ENCODE peak calls at places on chromosomes 16 and 17, in nine cellular contexts. One of them, this sample, is unnamed.

GRCh38 chr16:74271879-74272278 is 24.7 kb upstream of the PSMD7 start:
- DNase-seq in HepG2: no peak
- DNase-seq in PC-9: no peak
- DNase-seq in pancreas: no peak
- DNase-seq in mammary epithelial cell: no peak
- DNase-seq in tibial nerve: no peak
- DNase-seq in right cardiac atrium: no peak
- DNase-seq in A549: no peak
- DNase-seq in AG04450: no peak
- DNase-seq in this sample: no peak

GRCh38 chr16:72560617-72561016 is 388.7 kb upstream of the PMFBP1 start:
- DNase-seq in tibial nerve: no peak
- DNase-seq in HepG2: peak; percentile 53
- DNase-seq in A549: no peak
- DNase-seq in pancreas: no peak
- DNase-seq in right cardiac atrium: no peak
- DNase-seq in PC-9: no peak
- DNase-seq in AG04450: no peak
- DNase-seq in mammary epithelial cell: no peak
- DNase-seq in this sample: no peak

GRCh38 chr16:57260294-57260929 is 15.4 kb downstream of the ARL2BP start:
- DNase-seq in tibial nerve: no peak
- DNase-seq in PC-9: peak; percentile 63
- DNase-seq in right cardiac atrium: no peak
- DNase-seq in AG04450: peak; percentile 50
- DNase-seq in mammary epithelial cell: peak; percentile 84
- DNase-seq in HepG2: no peak
- DNase-seq in A549: no peak
- DNase-seq in pancreas: no peak
- DNase-seq in this sample: peak; percentile 65

GRCh38 chr17:5618511-5618910 is 34.2 kb upstream of the NLRP1 start:
- DNase-seq in pancreas: no peak
- DNase-seq in A549: peak; percentile 12
- DNase-seq in PC-9: no peak
- DNase-seq in mammary epithelial cell: no peak
- DNase-seq in AG04450: no peak
- DNase-seq in HepG2: no peak
- DNase-seq in right cardiac atrium: no peak
- DNase-seq in tibial nerve: no peak
- DNase-seq in this sample: peak; percentile 55

GRCh38 chr17:68612923-68613292 is 11.7 kb upstream of the FAM20A start:
- DNase-seq in A549: no peak
- DNase-seq in mammary epithelial cell: no peak
- DNase-seq in right cardiac atrium: no peak
- DNase-seq in PC-9: no peak
- DNase-seq in HepG2: no peak
- DNase-seq in pancreas: no peak
- DNase-seq in tibial nerve: no peak
- DNase-seq in AG04450: no peak
- DNase-seq in this sample: peak; percentile 35

GRCh38 chr17:728911-729310 is 3.5 kb upstream of the TLCD3A start:
- DNase-seq in right cardiac atrium: no peak
- DNase-seq in PC-9: no peak
- DNase-seq in tibial nerve: no peak
- DNase-seq in HepG2: no peak
- DNase-seq in pancreas: no peak
- DNase-seq in A549: no peak
- DNase-seq in AG04450: no peak
- DNase-seq in mammary epithelial cell: peak; percentile 98
- DNase-seq in this sample: peak; percentile 61

GRCh38 chr17:28141783-28142182 is 99.3 kb downstream of the NLK start:
- DNase-seq in mammary epithelial cell: no peak
- DNase-seq in AG04450: no peak
- DNase-seq in pancreas: no peak
- DNase-seq in right cardiac atrium: no peak
- DNase-seq in A549: no peak
- DNase-seq in PC-9: no peak
- DNase-seq in HepG2: no peak
- DNase-seq in tibial nerve: no peak
- DNase-seq in this sample: no peak

GRCh38 chr17:17024778-17025300 is 17.4 kb upstream of the MPRIP start:
- DNase-seq in mammary epithelial cell: no peak
- DNase-seq in right cardiac atrium: peak; percentile 85
- DNase-seq in PC-9: no peak
- DNase-seq in A549: no peak
- DNase-seq in HepG2: no peak
- DNase-seq in pancreas: no peak
- DNase-seq in AG04450: no peak
- DNase-seq in tibial nerve: no peak
- DNase-seq in this sample: no peak

GRCh38 chr16:81495321-81496234 is 51.0 kb downstream of the CMIP start:
- DNase-seq in HepG2: no peak
- DNase-seq in pancreas: peak; percentile 76
- DNase-seq in mammary epithelial cell: no peak
- DNase-seq in AG04450: no peak
- DNase-seq in PC-9: no peak
- DNase-seq in A549: no peak
- DNase-seq in tibial nerve: no peak
- DNase-seq in right cardiac atrium: peak; percentile 81
- DNase-seq in this sample: no peak

GRCh38 chr16:13936596-13937081 is 16.7 kb downstream of the ERCC4 start:
- DNase-seq in HepG2: peak; percentile 36
- DNase-seq in pancreas: peak; percentile 64
- DNase-seq in tibial nerve: peak; percentile 55
- DNase-seq in PC-9: peak; percentile 48
- DNase-seq in A549: peak; percentile 78
- DNase-seq in AG04450: no peak
- DNase-seq in mammary epithelial cell: peak; percentile 48
- DNase-seq in right cardiac atrium: no peak
- DNase-seq in this sample: peak; percentile 16

GRCh38 chr17:33267279-33267790 is 25.8 kb downstream of the ASIC2 start:
- DNase-seq in AG04450: peak; percentile 57
- DNase-seq in PC-9: peak; percentile 50
- DNase-seq in right cardiac atrium: no peak
- DNase-seq in A549: peak; percentile 71
- DNase-seq in tibial nerve: no peak
- DNase-seq in mammary epithelial cell: peak; percentile 94
- DNase-seq in HepG2: no peak
- DNase-seq in pancreas: no peak
- DNase-seq in this sample: peak; percentile 84

GRCh38 chr16:81513204-81514040 is 68.8 kb downstream of the CMIP start:
- DNase-seq in mammary epithelial cell: no peak
- DNase-seq in HepG2: peak; percentile 90
- DNase-seq in right cardiac atrium: peak; percentile 91
- DNase-seq in AG04450: no peak
- DNase-seq in tibial nerve: peak; percentile 49
- DNase-seq in PC-9: peak; percentile 89
- DNase-seq in pancreas: no peak
- DNase-seq in A549: peak; percentile 68
- DNase-seq in this sample: no peak

GRCh38 chr17:3754458-3755334 is 31.0 kb downstream of the HASPIN start:
- DNase-seq in PC-9: peak; percentile 94
- DNase-seq in mammary epithelial cell: peak; percentile 96
- DNase-seq in right cardiac atrium: no peak
- DNase-seq in HepG2: no peak
- DNase-seq in pancreas: peak; percentile 100
- DNase-seq in tibial nerve: no peak
- DNase-seq in AG04450: no peak
- DNase-seq in A549: peak; percentile 58
- DNase-seq in this sample: peak; percentile 93

GRCh38 chr17:39666601-39667261 is 1.5 kb upstream of the PNMT start:
- DNase-seq in right cardiac atrium: peak; percentile 91
- DNase-seq in AG04450: no peak
- DNase-seq in pancreas: no peak
- DNase-seq in HepG2: no peak
- DNase-seq in A549: peak; percentile 35
- DNase-seq in PC-9: no peak
- DNase-seq in tibial nerve: no peak
- DNase-seq in mammary epithelial cell: no peak
- DNase-seq in this sample: no peak

GRCh38 chr16:22014271-22014873 is 6.5 kb downstream of the MOSMO start:
- DNase-seq in HepG2: no peak
- DNase-seq in PC-9: no peak
- DNase-seq in mammary epithelial cell: no peak
- DNase-seq in AG04450: no peak
- DNase-seq in right cardiac atrium: no peak
- DNase-seq in tibial nerve: no peak
- DNase-seq in A549: no peak
- DNase-seq in pancreas: no peak
- DNase-seq in this sample: no peak

DNA sequence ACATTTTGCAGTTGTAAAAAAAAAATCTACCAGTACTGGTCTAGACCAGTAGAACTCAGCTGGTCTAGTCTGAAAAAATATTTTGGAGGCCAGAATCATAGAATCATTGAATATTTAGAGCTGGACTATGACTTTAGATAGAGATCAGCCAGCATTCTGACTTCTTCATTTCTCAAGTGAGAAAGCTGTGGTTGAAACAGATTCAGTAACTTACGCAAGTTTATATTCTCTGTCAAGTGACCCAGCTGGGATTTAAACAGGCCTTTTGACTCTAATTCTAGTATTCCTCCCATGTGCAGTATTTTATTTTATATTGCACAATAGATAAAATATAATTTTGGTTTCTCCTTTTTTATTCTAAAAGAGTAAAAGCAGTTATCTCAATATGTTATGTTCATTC is 4.9 kb downstream of the TNRC6A start:
- DNase-seq in tibial nerve: no peak
- DNase-seq in PC-9: no peak
- DNase-seq in A549: no peak
- DNase-seq in mammary epithelial cell: no peak
- DNase-seq in pancreas: no peak
- DNase-seq in AG04450: peak; percentile 32
- DNase-seq in HepG2: no peak
- DNase-seq in right cardiac atrium: no peak
- DNase-seq in this sample: no peak
- H3K4me3 ChIP-seq in tibial nerve: no peak overlapping the region
- H3K4me3 ChIP-seq in PC-9: no peak overlapping the region
- H3K4me3 ChIP-seq in A549: no peak overlapping the region
- H3K4me3 ChIP-seq in mammary epithelial cell: no peak overlapping the region
- H3K4me3 ChIP-seq in pancreas: no peak overlapping the region
- H3K4me3 ChIP-seq in AG04450: no peak overlapping the region
- H3K4me3 ChIP-seq in HepG2: no peak overlapping the region
- H3K4me3 ChIP-seq in right cardiac atrium: no peak overlapping the region
- H3K4me3 ChIP-seq in this sample: no peak overlapping the region

DNA sequence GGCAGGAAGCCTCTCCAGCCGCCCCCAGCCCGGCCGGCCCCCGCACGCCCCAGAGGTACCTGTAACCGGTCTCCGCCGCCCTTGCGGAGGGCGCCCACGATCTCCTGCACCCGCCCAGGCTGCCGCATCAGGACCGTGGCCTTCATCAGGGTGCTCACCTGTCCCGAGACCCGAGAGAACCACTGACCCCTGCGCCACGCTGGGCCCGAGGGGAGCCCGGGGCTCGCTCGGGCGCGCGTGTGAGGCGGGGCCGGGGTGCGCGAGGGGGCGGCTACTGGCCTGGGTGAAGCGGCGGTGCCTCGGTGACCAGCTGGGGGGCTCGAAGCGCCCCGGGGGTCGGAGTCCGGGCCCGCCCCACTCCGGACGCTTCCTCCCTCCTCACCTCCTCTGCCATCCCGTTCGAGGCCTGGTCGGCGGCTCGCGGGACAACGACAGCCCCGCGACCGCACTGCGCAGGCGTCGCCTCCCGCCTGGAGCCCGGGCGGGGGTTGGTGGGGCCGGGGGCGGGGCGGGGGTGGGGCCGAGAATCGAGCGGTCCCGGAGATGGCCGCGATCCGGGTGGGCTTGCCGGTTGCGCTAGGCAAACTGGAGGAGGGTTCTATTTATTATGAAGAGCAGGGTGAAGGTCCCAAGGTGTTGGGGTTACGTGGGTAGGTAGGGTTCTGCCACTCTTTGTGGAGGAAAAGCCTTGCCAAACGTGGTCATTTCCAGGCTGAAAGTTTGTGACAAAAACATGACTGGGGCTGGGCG is at the start of gene NT5C3B:
- DNase-seq in pancreas: peak; percentile 87
- DNase-seq in tibial nerve: no peak
- DNase-seq in A549: peak; percentile 60
- DNase-seq in mammary epithelial cell: peak; percentile 9
- DNase-seq in PC-9: no peak
- DNase-seq in AG04450: no peak
- DNase-seq in HepG2: peak; percentile 52
- DNase-seq in right cardiac atrium: peak; percentile 89
- DNase-seq in this sample: peak; percentile 55
- H3K27ac ChIP-seq in pancreas: peak within 1 kb of the TSS; percentile 44
- H3K27ac ChIP-seq in tibial nerve: peak within 1 kb of the TSS; percentile 79
- H3K27ac ChIP-seq in A549: peak within 1 kb of the TSS; percentile 97
- H3K27ac ChIP-seq in mammary epithelial cell: no peak within 1 kb of the TSS
- H3K27ac ChIP-seq in PC-9: no peak within 1 kb of the TSS
- H3K27ac ChIP-seq in AG04450: no peak within 1 kb of the TSS
- H3K27ac ChIP-seq in HepG2: peak within 1 kb of the TSS; percentile 53
- H3K27ac ChIP-seq in right cardiac atrium: peak within 1 kb of the TSS; percentile 11
- H3K27ac ChIP-seq in this sample: no peak within 1 kb of the TSS

DNA sequence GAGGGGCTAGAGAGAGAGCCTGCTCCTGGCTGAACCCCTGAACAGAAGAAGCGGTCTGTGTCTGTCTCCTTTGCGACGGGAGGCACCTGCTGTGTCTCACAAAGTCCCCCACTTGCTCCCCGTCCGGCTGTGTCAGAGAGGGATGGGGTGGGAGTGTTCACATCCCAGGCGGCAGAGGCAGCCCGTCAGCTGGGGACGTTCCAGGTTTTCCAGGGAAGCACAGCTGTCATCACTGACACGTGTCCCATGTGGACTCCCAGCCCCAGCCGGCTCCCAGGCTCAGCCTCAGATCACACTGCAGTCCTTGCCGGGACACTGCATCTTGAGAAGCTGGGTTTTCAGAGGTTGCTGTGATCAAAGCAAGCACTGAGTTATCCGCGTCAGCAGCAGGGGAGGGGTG is 1.6 kb downstream of the TELO2 start:
- DNase-seq in mammary epithelial cell: no peak
- DNase-seq in A549: no peak
- DNase-seq in AG04450: no peak
- DNase-seq in PC-9: no peak
- DNase-seq in right cardiac atrium: peak; percentile 80
- DNase-seq in pancreas: no peak
- DNase-seq in tibial nerve: no peak
- DNase-seq in HepG2: no peak
- DNase-seq in this sample: no peak
- H3K4me3 ChIP-seq in mammary epithelial cell: no peak overlapping the region
- H3K4me3 ChIP-seq in A549: peak overlapping the region; percentile 84
- H3K4me3 ChIP-seq in AG04450: peak overlapping the region; percentile 75
- H3K4me3 ChIP-seq in PC-9: peak overlapping the region; percentile 98
- H3K4me3 ChIP-seq in right cardiac atrium: no peak overlapping the region
- H3K4me3 ChIP-seq in pancreas: peak overlapping the region; percentile 76
- H3K4me3 ChIP-seq in tibial nerve: no peak overlapping the region
- H3K4me3 ChIP-seq in HepG2: no peak overlapping the region
- H3K4me3 ChIP-seq in this sample: peak overlapping the region; percentile 83

DNA sequence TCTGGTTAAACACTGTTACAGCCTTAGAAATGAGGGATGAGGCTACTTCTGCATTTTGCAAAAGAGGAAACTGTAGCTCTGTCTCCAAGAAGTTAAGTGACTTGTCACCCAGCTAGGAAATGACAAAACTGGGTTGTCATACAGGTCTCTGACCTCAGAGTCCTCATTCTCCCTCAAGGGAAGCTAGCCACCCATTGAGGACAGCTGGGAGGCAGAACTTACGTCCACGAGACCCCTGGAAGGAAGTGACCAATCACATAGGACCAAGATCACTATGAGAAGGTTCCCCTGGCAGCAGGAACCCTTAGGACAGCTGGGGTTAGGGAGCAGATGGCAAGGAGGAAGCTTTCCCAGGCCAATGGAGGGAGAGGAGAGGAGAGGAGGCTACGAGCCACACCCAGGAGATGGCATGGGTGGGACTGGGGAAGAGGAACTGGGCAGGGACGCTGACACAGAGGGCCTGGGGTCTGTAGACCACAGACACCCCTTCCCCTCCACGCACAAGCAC is 11.2 kb downstream of the METTL22 start:
- DNase-seq in A549: no peak
- DNase-seq in AG04450: no peak
- DNase-seq in pancreas: no peak
- DNase-seq in right cardiac atrium: peak; percentile 75
- DNase-seq in PC-9: no peak
- DNase-seq in HepG2: no peak
- DNase-seq in tibial nerve: peak; percentile 15
- DNase-seq in mammary epithelial cell: no peak
- DNase-seq in this sample: no peak
- H3K27ac ChIP-seq in A549: no peak overlapping the region
- H3K27ac ChIP-seq in AG04450: no peak overlapping the region
- H3K27ac ChIP-seq in pancreas: peak overlapping the region; percentile 50
- H3K27ac ChIP-seq in right cardiac atrium: peak overlapping the region; percentile 50
- H3K27ac ChIP-seq in PC-9: no peak overlapping the region
- H3K27ac ChIP-seq in HepG2: no peak overlapping the region
- H3K27ac ChIP-seq in tibial nerve: peak overlapping the region; percentile 18
- H3K27ac ChIP-seq in mammary epithelial cell: no peak overlapping the region
- H3K27ac ChIP-seq in this sample: no peak overlapping the region